ENCODE peak calls at places on chromosomes 3 and 15, in seven cellular contexts. I is H9, L is neuronal stem cell, X is mesendoderm, H is IMR-90, V is mesenchymal stem cell, N is H1. T is an unnamed sample.

GRCh38 chr3:22886394-22886793 is 316.7 kb upstream of the UBE2E2 start:
- DNase-seq in L (no peak), X (no peak), H (no peak), N (no peak), I (no peak), V (no peak), T (no peak)

GRCh38 chr3:88986834-88987233 is 120.6 kb upstream of the EPHA3 start:
- DNase-seq in I (no peak), H (peak; percentile 65), L (no peak), V (peak; percentile 11), N (no peak), X (no peak), T (no peak)

GRCh38 chr3:179324270-179324754 is 1.5 kb downstream of the ZNF639 start:
- DNase-seq in V (peak; percentile 64), X (peak; percentile 29), H (peak; percentile 65), L (no peak), N (no peak), I (no peak), T (no peak)

GRCh38 chr15:36106640-36107335 is 472.6 kb upstream of the CDIN1 start:
- DNase-seq in I (no peak), N (no peak), V (no peak), X (no peak), H (no peak), L (no peak), T (no peak)

GRCh38 chr15:60390231-60390630 is 7.6 kb downstream of the ANXA2 start:
- DNase-seq in L (no peak), I (no peak), N (no peak), H (no peak), V (no peak), X (no peak), T (no peak)

GRCh38 chr3:87997298-87997697 is 61.5 kb downstream of the CGGBP1 start:
- DNase-seq in L (no peak), V (peak; percentile 6), X (no peak), N (no peak), H (no peak), I (no peak), T (peak; percentile 14)

GRCh38 chr3:61877359-61877770 is 316.0 kb downstream of the PTPRG start:
- DNase-seq in H (no peak), L (no peak), X (peak; percentile 67), I (no peak), N (no peak), V (peak; percentile 8), T (peak; percentile 11)

GRCh38 chr15:59229453-59229852 is 22.8 kb downstream of the LDHAL6B start:
- DNase-seq in L (no peak), N (no peak), V (no peak), I (no peak), H (no peak), X (no peak), T (peak; percentile 32)

GRCh38 chr15:69760890-69761568 is 308.4 kb downstream of the RPLP1 start:
- DNase-seq in N (no peak), I (no peak), H (peak; percentile 99), L (no peak), X (no peak), V (peak; percentile 99), T (peak; percentile 66)

GRCh38 chr15:101368868-101369642 is 74.0 kb upstream of the SNRPA1 start:
- DNase-seq in N (peak; percentile 43), L (no peak), H (no peak), V (no peak), X (no peak), I (no peak), T (no peak)

GRCh38 chr3:73500321-73500720 is 124.4 kb downstream of the PDZRN3 start:
- DNase-seq in I (no peak), X (no peak), L (no peak), V (no peak), H (peak; percentile 34), N (no peak), T (no peak)

GRCh38 chr3:6262035-6262434 is 598.9 kb upstream of the GRM7 start:
- DNase-seq in L (no peak), I (no peak), H (no peak), N (no peak), V (no peak), X (no peak), T (no peak)

GRCh38 chr3:183409219-183409618 is 19.2 kb downstream of the MCF2L2 start:
- DNase-seq in I (no peak), V (no peak), L (no peak), H (no peak), N (no peak), X (no peak), T (no peak)

GRCh38 chr15:94282269-94283250 is 51.2 kb downstream of the MCTP2 start:
- DNase-seq in N (no peak), I (no peak), X (no peak), L (no peak), V (no peak), H (no peak), T (no peak)

GRCh38 chr3:107662586-107662985 is 139.8 kb downstream of the BBX start:
- DNase-seq in N (no peak), I (no peak), X (no peak), L (no peak), V (peak; percentile 24), H (peak; percentile 29), T (peak; percentile 22)

GRCh38 chr3:129867506-129868124 is 25.9 kb downstream of the TMCC1 start:
- DNase-seq in I (no peak), V (no peak), L (no peak), H (peak; percentile 11), X (no peak), N (no peak), T (no peak)

GRCh38 chr15:96037584-96037983 is 292.9 kb upstream of the NR2F2 start:
- DNase-seq in V (peak; percentile 90), X (no peak), I (no peak), L (no peak), H (peak; percentile 68), N (no peak), T (no peak)

DNA sequence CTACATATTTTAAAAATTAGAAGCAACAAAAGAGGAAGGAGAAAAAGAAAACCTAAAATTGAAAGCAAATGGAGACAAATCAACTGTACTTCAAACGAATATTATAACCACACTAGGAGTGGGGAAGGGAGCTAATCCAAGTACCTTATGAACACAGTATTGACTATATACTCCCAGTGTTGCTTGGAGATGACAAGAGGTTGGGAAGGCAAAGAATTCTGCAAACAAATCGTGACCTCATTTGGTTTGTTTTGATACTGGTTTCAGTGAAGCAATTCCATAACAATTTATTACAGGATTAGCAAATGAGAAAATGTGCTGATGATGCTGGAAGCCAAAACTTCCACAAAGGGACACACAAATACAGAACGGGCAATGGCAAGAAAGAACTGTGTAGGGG is 268.1 kb downstream of the ULK4 start:
- DNase-seq in H (peak; percentile 38), V (no peak), N (no peak), X (no peak), L (no peak), I (no peak), T (no peak)
- H3K4ac ChIP-seq in H (no peak overlapping the region), V (no peak overlapping the region), N (no peak overlapping the region), X (no peak overlapping the region), L (no peak overlapping the region), I (no peak overlapping the region), T (no peak overlapping the region)

GRCh38 chr3:21407743-21408142 is 343.3 kb downstream of the ZNF385D start:
- DNase-seq in N (no peak), I (no peak), X (no peak), H (no peak), L (no peak), V (no peak), T (no peak)

DNA sequence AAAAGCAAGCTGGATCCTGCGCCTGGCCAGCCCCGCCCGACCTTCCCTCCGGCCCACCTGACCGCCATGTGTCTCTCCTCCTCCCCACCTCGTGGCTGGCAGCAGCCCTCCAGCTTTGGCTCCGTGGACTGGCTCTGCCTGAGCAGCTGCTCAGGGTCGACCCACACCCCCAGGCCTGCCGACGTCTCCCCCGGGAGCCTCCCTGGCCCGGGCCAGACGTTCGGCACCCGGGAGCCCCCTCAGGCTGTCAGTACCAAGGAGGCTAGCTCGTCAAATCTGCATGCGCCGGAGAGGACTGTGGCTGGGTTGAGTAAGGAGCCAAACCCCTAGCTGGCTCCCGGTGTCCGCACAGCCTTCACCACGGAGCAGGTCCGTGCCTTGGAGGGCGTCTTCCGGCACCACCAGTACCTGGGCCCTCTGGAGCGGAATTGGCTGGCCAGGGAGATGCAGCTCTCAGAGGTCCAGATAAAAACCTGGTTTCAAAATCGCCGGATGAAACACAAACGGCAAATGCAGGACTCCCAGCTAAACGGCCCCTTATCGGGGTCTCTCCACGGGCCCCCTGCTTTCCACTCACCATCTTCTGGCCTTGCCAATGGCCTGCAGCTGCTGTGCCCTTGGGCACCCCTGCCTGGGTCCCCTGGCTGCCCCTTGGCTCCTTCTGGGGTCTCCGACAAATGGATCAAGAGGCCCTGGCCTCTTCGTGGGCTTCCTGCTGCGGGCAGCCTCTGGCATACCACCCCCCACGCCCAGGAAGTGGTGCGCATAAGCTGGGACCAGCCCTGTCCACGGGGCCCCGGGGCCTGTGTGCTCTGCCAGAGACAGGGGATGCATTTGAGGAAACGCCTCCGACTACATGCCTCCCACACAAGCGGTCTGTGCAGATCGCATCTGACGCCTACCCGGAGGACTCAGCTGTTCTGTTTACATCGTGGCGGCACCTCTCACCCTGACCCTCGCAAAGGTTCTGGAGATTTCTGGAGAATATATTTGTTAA is 345.0 kb downstream of the ZNF385D start:
- DNase-seq in V (no peak), X (no peak), I (peak; percentile 23), H (no peak), N (no peak), L (no peak), T (no peak)
- H3K23ac ChIP-seq in V (no peak overlapping the region), X (no peak overlapping the region), I (no peak overlapping the region), H (no peak overlapping the region), N (no peak overlapping the region), L (no peak overlapping the region), T (no peak overlapping the region)

GRCh38 chr3:56980283-56980682 is 80.2 kb upstream of the SPATA12 start:
- DNase-seq in N (no peak), I (no peak), X (no peak), H (no peak), V (no peak), L (no peak), T (no peak)
- H3K18ac ChIP-seq in N (no peak overlapping the region), I (no peak overlapping the region), X (no peak overlapping the region), H (no peak overlapping the region), V (peak overlapping the region; percentile 0), L (no peak overlapping the region), T (no peak overlapping the region)

GRCh38 chr3:71265365-71265935 is 318.1 kb downstream of the FOXP1 start:
- DNase-seq in L (no peak), H (no peak), V (no peak), X (no peak), I (no peak), N (no peak), T (no peak)

GRCh38 chr3:71268462-71268999 is 315.0 kb downstream of the FOXP1 start:
- DNase-seq in V (no peak), I (no peak), L (no peak), X (no peak), N (no peak), H (no peak), T (no peak)

GRCh38 chr3:71269896-71270295 is 313.6 kb downstream of the FOXP1 start:
- DNase-seq in I (no peak), V (no peak), L (no peak), H (no peak), N (no peak), X (no peak), T (no peak)

GRCh38 chr3:71264840-71265239 is 318.7 kb downstream of the FOXP1 start:
- DNase-seq in I (no peak), H (no peak), N (no peak), V (no peak), L (no peak), X (no peak), T (peak; percentile 14)

DNA sequence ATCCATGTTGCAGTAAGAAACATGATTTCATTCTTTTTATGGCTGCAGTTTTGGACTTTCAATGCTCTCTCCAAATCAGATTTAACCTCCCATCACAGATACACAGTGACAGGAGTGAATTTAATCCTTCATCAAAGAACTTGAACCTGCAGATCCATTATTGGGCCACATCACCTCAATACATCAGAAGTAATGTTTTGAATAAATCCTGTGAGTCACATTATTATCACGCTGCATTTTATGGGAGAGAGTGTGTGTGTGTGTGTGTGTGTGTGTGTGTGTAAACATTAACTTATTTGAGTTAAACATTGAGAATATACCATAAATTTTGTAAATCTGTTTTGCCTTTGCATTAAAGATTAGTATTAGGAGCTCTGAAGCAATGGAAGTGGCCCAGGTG is 316.7 kb downstream of the FOXP1 start:
- DNase-seq in L (no peak), V (no peak), H (no peak), I (no peak), X (no peak), N (no peak), T (no peak)
- H3K4ac ChIP-seq in L (no peak overlapping the region), V (no peak overlapping the region), H (no peak overlapping the region), I (no peak overlapping the region), X (no peak overlapping the region), N (no peak overlapping the region), T (no peak overlapping the region)

T was measured in trophoblast cell.